ENCODE peak calls at places on chromosomes 16 and 17, in six cellular contexts. E is stimulated activated CD4-positive, alpha-beta T cell treated with anti-CD3 and anti-CD28 coated beads, Interleukin-2, amount 100 ng/mL, for 4 hours; G is body of pancreas; V is NCI-H460; O is endodermal cell; P is mesothelial cell of epicardium. Q is an unnamed sample.

GRCh38 chr17:11693284-11693683 is 95.0 kb downstream of the DNAH9 start:
- DNase-seq in E (no peak), G (no peak), V (no peak), O (no peak), P (no peak), Q (no peak)

GRCh38 chr17:44892250-44892649 is 7.0 kb downstream of the EFTUD2 start:
- DNase-seq in E (no peak), G (no peak), V (no peak), O (no peak), P (no peak), Q (no peak)

GRCh38 chr17:2705263-2705662 is 6.3 kb downstream of the CLUH start:
- DNase-seq in E (no peak), G (peak; percentile 20), V (no peak), O (peak; percentile 55), P (no peak), Q (no peak)

GRCh38 chr17:50258647-50259483 is 15.4 kb upstream of the TMEM92 start:
- DNase-seq in E (no peak), G (no peak), V (no peak), O (peak; percentile 32), P (no peak), Q (no peak)

GRCh38 chr16:86836503-86837125 is 258.3 kb downstream of the FOXL1 start:
- DNase-seq in E (no peak), G (no peak), V (peak; percentile 88), O (no peak), P (no peak), Q (no peak)

GRCh38 chr17:82479602-82480001 is 21.1 kb downstream of the NARF start:
- DNase-seq in E (no peak), G (no peak), V (no peak), O (no peak), P (no peak), Q (no peak)

GRCh38 chr17:9072626-9073339 is 51.5 kb downstream of the NTN1 start:
- DNase-seq in E (no peak), G (peak; percentile 54), V (no peak), O (peak; percentile 42), P (no peak), Q (no peak)

GRCh38 chr17:4304417-4305027 is 40.7 kb upstream of the ANKFY1 start:
- DNase-seq in E (peak; percentile 37), G (peak; percentile 47), V (peak; percentile 45), O (peak; percentile 77), P (no peak), Q (peak; percentile 60)

GRCh38 chr17:36128411-36128978 is 24.9 kb downstream of the CCL4 start:
- DNase-seq in E (no peak), G (no peak), V (no peak), O (no peak), P (no peak), Q (no peak)